ENCODE peak calls at places on chromosomes 11 and 22, in nine cellular contexts. R is transverse colon, F is NB4, D is uterus, V is thyroid gland, K is K562, S is body of pancreas, X is prostate gland, N is suprapubic skin. Z is an unnamed sample.

GRCh38 chr22:27596133-27596905 is 205.2 kb downstream of the MN1 start:
- DNase-seq in R (no peak), F (no peak), D (no peak), V (no peak), K (no peak), S (no peak), X (no peak), N (no peak), Z (no peak)

GRCh38 chr11:47768090-47768620 is 1.0 kb upstream of the FNBP4 start:
- DNase-seq in R (peak), F (peak), D (peak), V (peak), K (peak), S (peak), X (peak), N (peak), Z (no peak)

GRCh38 chr22:30386608-30386959 is 627 bp downstream of the RNF215 start:
- DNase-seq in R (peak), F (no peak), D (no peak), V (no peak), K (no peak), S (no peak), X (no peak), N (no peak), Z (no peak)

GRCh38 chr11:119175493-119176077 is 7.1 kb downstream of the NLRX1 start:
- DNase-seq in R (no peak), F (no peak), D (no peak), V (no peak), K (peak), S (no peak), X (no peak), N (no peak), Z (no peak)

GRCh38 chr11:109363682-109364081 is 58.3 kb upstream of the C11orf87 start:
- DNase-seq in R (no peak), F (no peak), D (no peak), V (no peak), K (no peak), S (no peak), X (no peak), N (no peak), Z (no peak)

GRCh38 chr22:32761251-32761903 is 40.1 kb upstream of the TIMP3 start:
- DNase-seq in R (no peak), F (no peak), D (no peak), V (no peak), K (no peak), S (no peak), X (no peak), N (no peak), Z (no peak)

GRCh38 chr22:29695129-29695926 is 24.5 kb upstream of the CABP7 start:
- DNase-seq in R (no peak), F (no peak), D (no peak), V (no peak), K (no peak), S (no peak), X (peak), N (peak), Z (no peak)

GRCh38 chr11:1073261-1073724 is 1.4 kb upstream of the MUC2 start:
- DNase-seq in R (peak), F (peak), D (peak), V (no peak), K (no peak), S (peak), X (peak), N (peak), Z (no peak)

GRCh38 chr11:63829823-63830489 is 9.0 kb upstream of the MARK2 start:
- DNase-seq in R (no peak), F (peak), D (no peak), V (no peak), K (peak), S (no peak), X (no peak), N (no peak), Z (no peak)

GRCh38 chr11:63023851-63024648 is 8.4 kb upstream of the SLC22A8 start:
- DNase-seq in R (peak), F (peak), D (peak), V (peak), K (peak), S (peak), X (peak), N (peak), Z (peak)

GRCh38 chr11:115869131-115869530 is 364.9 kb upstream of the CADM1 start:
- DNase-seq in R (no peak), F (no peak), D (no peak), V (no peak), K (no peak), S (no peak), X (no peak), N (no peak), Z (no peak)

GRCh38 chr11:72833792-72834501 is 19.7 kb downstream of the ATG16L2 start:
- DNase-seq in R (no peak), F (no peak), D (no peak), V (no peak), K (no peak), S (no peak), X (no peak), N (no peak), Z (no peak)

GRCh38 chr22:49882519-49883293 is 29.1 kb downstream of the ZBED4 start:
- DNase-seq in R (no peak), F (no peak), D (no peak), V (no peak), K (no peak), S (no peak), X (no peak), N (no peak), Z (no peak)

GRCh38 chr11:62390237-62390636 is 28.6 kb upstream of the SCGB1A1 start:
- DNase-seq in R (no peak), F (no peak), D (no peak), V (no peak), K (no peak), S (no peak), X (no peak), N (peak), Z (no peak)

DNA sequence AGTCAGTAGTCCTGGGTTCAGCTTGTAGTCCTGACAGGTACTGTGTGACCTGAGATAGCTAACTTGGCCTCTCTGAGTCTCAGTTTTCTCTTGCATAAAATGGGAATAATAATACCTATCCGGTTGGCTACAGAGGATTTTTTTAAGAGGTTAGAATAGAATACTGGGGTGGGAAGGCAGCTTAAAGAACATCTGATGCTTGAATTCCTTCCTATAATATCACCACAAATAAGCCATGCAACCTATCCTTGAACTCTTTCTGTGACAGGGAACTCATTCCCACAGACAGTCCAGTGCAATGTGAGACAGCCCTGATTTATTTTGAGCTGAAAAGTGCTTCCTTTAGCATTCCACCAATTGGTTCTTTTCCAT is 110.1 kb downstream of the CCDC81 start:
- DNase-seq in R (no peak), F (no peak), D (no peak), V (no peak), K (no peak), S (no peak), X (no peak), N (no peak), Z (no peak)
- TF ChIP-seq POLR2A in R (no peak), F (no peak), D (no peak), V (no peak), K (no peak), S (no peak), X (no peak), N (no peak), Z (no peak)

GRCh38 chr22:35227248-35227647 is 30.0 kb upstream of the HMGXB4 start:
- DNase-seq in R (no peak), F (peak), D (no peak), V (no peak), K (no peak), S (no peak), X (no peak), N (no peak), Z (no peak)

GRCh38 chr22:35231585-35232084 is 25.7 kb upstream of the HMGXB4 start:
- DNase-seq in R (peak), F (peak), D (peak), V (peak), K (peak), S (peak), X (peak), N (no peak), Z (peak)

GRCh38 chr22:35229865-35230264 is 27.4 kb upstream of the HMGXB4 start:
- DNase-seq in R (no peak), F (no peak), D (no peak), V (no peak), K (peak), S (no peak), X (no peak), N (no peak), Z (no peak)

GRCh38 chr22:35230417-35230816 is 26.9 kb upstream of the HMGXB4 start:
- DNase-seq in R (no peak), F (no peak), D (no peak), V (no peak), K (no peak), S (no peak), X (no peak), N (no peak), Z (no peak)

DNA sequence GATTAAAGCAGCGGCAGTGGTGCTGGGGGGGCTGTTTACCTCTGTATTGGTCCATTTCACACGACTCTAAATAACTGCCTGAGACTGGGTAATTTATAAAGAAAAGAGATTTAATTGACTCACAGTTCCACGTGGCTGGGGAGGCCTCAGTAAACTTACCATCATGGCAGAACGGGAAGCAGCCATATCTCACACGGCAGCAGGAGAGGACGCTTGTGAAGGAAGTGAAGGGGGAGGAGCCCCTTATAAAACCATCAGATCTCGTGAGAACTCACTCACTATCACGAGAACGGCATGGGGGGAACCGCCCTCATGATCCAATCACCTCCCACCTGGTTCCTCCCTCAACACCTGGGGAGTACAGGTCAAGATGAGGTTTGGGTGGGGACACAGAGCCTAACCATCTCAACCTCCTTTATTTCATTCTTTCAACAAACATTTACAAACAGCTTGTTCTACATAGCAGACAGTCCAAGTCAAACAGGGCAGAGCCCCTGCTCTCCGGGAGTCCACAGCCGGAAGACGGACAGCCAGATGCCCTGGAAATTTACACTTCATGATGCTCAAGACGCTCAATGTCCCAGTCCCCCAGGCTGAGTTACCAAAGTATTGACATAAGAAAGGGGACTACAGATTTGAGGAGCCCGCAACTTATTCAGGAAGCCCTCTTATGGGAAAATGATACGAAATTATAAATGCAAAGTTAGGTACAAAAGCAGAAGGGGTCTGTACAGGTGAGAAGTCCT is 26.3 kb upstream of the HMGXB4 start:
- DNase-seq in R (peak), F (peak), D (no peak), V (no peak), K (peak), S (no peak), X (no peak), N (no peak), Z (no peak)
- TF ChIP-seq POLR2A in R (no peak), F (peak), D (no peak), V (no peak), K (peak), S (no peak), X (no peak), N (no peak), Z (peak)

GRCh38 chr22:48459859-48460823 is 1367.5 kb downstream of the BRD1 start:
- DNase-seq in R (no peak), F (no peak), D (no peak), V (no peak), K (no peak), S (no peak), X (no peak), N (no peak), Z (no peak)
- TF ChIP-seq POLR2A in R (no peak), F (no peak), D (no peak), V (no peak), K (no peak), S (no peak), X (no peak), N (no peak), Z (no peak)

DNA sequence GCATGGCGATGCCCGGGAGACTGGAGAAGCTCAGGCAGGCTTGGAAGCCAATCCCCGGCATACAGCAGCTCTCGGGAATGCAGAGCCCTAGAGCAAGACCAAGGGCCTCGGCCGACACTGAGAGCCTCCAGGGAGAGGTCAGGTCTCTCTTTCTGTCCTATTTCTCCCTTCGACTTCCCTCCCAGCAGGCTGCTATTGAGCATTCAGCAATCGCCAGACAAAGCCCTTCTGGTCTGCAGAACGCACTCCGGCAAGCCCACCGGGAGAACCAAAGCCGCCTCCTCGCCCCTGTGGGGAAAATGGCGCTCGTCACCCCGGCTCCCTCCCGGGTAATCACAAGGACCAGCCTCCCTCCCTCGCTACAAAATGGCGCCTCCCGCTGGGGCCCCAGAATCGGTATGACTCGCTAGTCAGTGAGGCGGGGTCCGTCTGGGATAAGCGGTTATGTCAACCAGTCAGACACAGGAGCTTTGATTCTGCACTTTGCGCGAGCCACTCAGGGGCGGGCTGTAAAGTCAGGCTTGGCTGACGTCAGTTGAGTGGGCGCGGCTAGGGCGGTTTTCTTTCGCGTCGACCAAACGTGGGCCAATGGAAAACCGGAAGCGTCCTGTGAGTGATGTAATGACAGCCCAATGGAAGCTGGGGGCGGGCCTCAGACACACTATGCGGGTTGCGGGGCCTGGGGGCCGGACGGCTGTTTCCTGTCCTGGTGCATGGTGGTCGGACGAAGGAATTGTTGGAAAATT is at the start of gene ZNF143:
- DNase-seq in R (peak), F (peak), D (peak), V (peak), K (peak), S (peak), X (peak), N (peak), Z (peak)
- TF ChIP-seq POLR2A in R (peak), F (peak), D (peak), V (peak), K (peak), S (peak), X (peak), N (peak), Z (peak)

GRCh38 chr11:73976451-73977151 is 6.0 kb downstream of the UCP2 start:
- DNase-seq in R (no peak), F (no peak), D (no peak), V (no peak), K (no peak), S (no peak), X (no peak), N (no peak), Z (no peak)
- TF ChIP-seq POLR2A in R (no peak), F (no peak), D (no peak), V (no peak), K (peak), S (no peak), X (no peak), N (no peak), Z (no peak)

DNA sequence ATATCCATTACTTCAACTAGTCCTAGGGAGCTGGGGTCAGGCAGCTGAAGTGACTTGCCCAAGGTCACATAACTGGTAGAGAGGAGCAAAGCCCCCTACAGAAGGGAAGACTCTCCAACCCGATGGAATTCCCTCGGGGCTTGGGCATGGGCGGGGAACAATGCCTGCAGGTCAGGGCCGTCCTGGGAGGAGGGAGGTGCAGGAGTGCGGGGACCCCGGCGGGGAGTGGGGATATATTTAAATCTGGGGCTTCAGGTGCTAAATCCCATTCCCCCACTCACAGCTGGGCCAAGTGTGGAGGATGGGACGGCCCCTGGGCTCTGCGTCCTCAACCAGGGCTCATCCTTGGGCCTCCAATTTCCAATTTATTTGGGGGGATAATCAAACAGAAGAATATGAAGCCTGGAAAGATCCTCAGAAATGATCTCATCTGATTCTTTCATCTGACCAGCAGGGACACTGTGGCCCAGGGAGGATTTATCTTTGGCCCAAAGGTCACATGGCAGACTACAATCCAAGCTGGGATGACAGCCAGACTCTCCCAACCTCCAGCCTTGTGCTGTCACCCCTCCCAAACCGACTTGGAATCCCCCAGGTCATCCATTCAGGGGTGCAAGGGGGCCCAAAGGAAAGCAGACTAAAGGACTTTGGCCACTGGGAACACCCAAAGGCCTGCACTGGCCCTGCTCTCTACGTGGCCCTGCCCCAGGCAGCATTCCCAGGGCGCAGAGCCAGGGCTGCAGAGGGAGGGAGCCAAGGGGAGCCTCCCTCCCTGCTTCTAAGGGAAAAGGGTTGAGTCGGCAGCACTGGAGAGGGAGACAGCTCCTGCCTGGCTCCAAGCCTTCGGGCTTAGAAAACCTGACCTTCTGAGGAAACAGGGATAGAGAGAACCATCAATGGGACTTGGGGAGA is 8.7 kb upstream of the C1QTNF6 start:
- DNase-seq in R (peak), F (no peak), D (peak), V (peak), K (no peak), S (peak), X (peak), N (peak), Z (no peak)
- TF ChIP-seq POLR2A in R (peak), F (no peak), D (no peak), V (no peak), K (no peak), S (no peak), X (no peak), N (no peak), Z (no peak)

DNA sequence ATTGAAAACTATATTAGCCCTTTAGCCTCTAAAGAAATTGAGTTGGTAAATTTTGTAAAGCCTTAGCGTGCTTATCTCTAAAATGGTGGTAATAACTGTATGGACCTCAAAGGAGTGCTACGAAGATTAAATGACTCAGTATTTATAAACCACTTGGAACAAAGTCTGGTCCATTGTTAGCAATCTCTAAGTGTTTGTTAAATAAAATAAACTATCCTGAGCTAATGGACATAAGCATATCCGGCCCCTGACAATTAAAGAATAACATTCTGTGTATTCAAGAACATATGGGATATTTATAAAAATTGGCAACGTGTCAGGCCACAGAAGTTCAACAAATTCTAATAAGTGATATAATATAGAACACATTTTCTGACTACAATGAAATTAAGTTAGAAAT is 70.9 kb downstream of the MYEOV start:
- DNase-seq in R (no peak), F (no peak), D (no peak), V (no peak), K (no peak), S (no peak), X (no peak), N (no peak), Z (no peak)
- TF ChIP-seq POLR2A in R (no peak), F (no peak), D (no peak), V (no peak), K (no peak), S (no peak), X (no peak), N (no peak), Z (no peak)